ENCODE peak calls at places on chromosome 5, in four cellular contexts. C is activated CD8-positive, alpha-beta memory T cell treated with anti-CD3 and anti-CD28 coated beads for 48 hours; W is central memory CD4-positive, alpha-beta T cell; M is choroid plexus epithelial cell. P is an unnamed sample.

GRCh38 chr5:81838307-81838906 is 87.5 kb upstream of the SSBP2 start:
- DNase-seq in C (no peak), W (peak), M (peak), P (no peak)

GRCh38 chr5:111099058-111099778 is 7.1 kb downstream of the WDR36 start:
- DNase-seq in C (no peak), W (no peak), M (peak), P (no peak)

GRCh38 chr5:148336704-148337435 is 1.5 kb downstream of the SPINK9 start:
- DNase-seq in C (no peak), W (no peak), M (no peak), P (no peak)

GRCh38 chr5:54725391-54726280 is 208.1 kb downstream of the SNX18 start:
- DNase-seq in C (no peak), W (no peak), M (peak), P (no peak)

GRCh38 chr5:172920447-172920849 is 38.8 kb upstream of the RPL26L1 start:
- DNase-seq in C (no peak), W (no peak), M (no peak), P (no peak)

GRCh38 chr5:170383227-170383626 is 5.9 kb downstream of the KCNMB1 start:
- DNase-seq in C (no peak), W (no peak), M (no peak), P (no peak)

GRCh38 chr5:139182528-139183296 is 15.5 kb downstream of the SIL1 start:
- DNase-seq in C (no peak), W (no peak), M (no peak), P (no peak)

GRCh38 chr5:109099081-109099480 is 310.7 kb downstream of the PJA2 start:
- DNase-seq in C (no peak), W (no peak), M (no peak), P (no peak)

GRCh38 chr5:171806976-171807823 is 21.6 kb downstream of the SMIM23 start:
- DNase-seq in C (no peak), W (no peak), M (peak), P (no peak)

GRCh38 chr5:56564451-56565223 is 250.7 kb upstream of the MAP3K1 start:
- DNase-seq in C (no peak), W (no peak), M (peak), P (no peak)

GRCh38 chr5:141876628-141877477 is 1.4 kb downstream of the PCDH1 start:
- DNase-seq in C (no peak), W (no peak), M (no peak), P (no peak)

GRCh38 chr5:141783599-141784296 is 94.5 kb downstream of the PCDH1 start:
- DNase-seq in C (no peak), W (no peak), M (no peak), P (no peak)

GRCh38 chr5:141866111-141866510 is 12.1 kb downstream of the PCDH1 start:
- DNase-seq in C (no peak), W (no peak), M (no peak), P (no peak)

GRCh38 chr5:154972476-154973080 is 31.7 kb downstream of the MRPL22 start:
- DNase-seq in C (no peak), W (no peak), M (peak), P (no peak)

GRCh38 chr5:89572696-89573095 is 689.7 kb upstream of the MEF2C start:
- DNase-seq in C (no peak), W (no peak), M (peak), P (no peak)

GRCh38 chr5:126780165-126780827 is 3.4 kb downstream of the LMNB1 start:
- DNase-seq in C (no peak), W (peak), M (peak), P (no peak)

GRCh38 chr5:134964359-134965270 is 3.1 kb upstream of the CATSPER3 start:
- DNase-seq in C (no peak), W (peak), M (no peak), P (no peak)

GRCh38 chr5:161086456-161086855 is 234.4 kb upstream of the ATP10B start:
- DNase-seq in C (no peak), W (no peak), M (peak), P (no peak)

GRCh38 chr5:32627219-32627880 is 42.0 kb downstream of the SUB1 start:
- DNase-seq in C (no peak), W (no peak), M (peak), P (no peak)

GRCh38 chr5:17216176-17216973 is 1.1 kb upstream of the BASP1 start:
- DNase-seq in C (no peak), W (peak), M (peak), P (no peak)

GRCh38 chr5:78899922-78900362 is 85.2 kb downstream of the ARSB start:
- DNase-seq in C (no peak), W (no peak), M (peak), P (no peak)

GRCh38 chr5:175840050-175840841 is 31.1 kb upstream of the CPLX2 start:
- DNase-seq in C (no peak), W (peak), M (peak), P (no peak)

GRCh38 chr5:151812757-151813309 is 41.1 kb downstream of the G3BP1 start:
- DNase-seq in C (no peak), W (no peak), M (peak), P (no peak)

GRCh38 chr5:115452791-115453190 is 91.8 kb downstream of the FEM1C start:
- DNase-seq in C (no peak), W (no peak), M (peak), P (no peak)

GRCh38 chr5:148909001-148909400 is 82.6 kb downstream of the ADRB2 start:
- DNase-seq in C (no peak), W (no peak), M (peak), P (no peak)

GRCh38 chr5:157855404-157855994 is 3.4 kb downstream of the CLINT1 start:
- DNase-seq in C (no peak), W (no peak), M (peak), P (no peak)

GRCh38 chr5:68214472-68215207 is 916 bp upstream of the PIK3R1 start:
- DNase-seq in C (no peak), W (no peak), M (peak), P (no peak)

GRCh38 chr5:67166460-67166871 is 30.1 kb downstream of the CD180 start:
- DNase-seq in C (peak), W (peak), M (no peak), P (no peak)

GRCh38 chr5:40221796-40222195 is 457.9 kb upstream of the PTGER4 start:
- DNase-seq in C (no peak), W (no peak), M (peak), P (no peak)

GRCh38 chr5:101278011-101278687 is 375.1 kb upstream of the ST8SIA4 start:
- DNase-seq in C (no peak), W (no peak), M (peak), P (no peak)

GRCh38 chr5:123448017-123448617 is 24.9 kb upstream of the CEP120 start:
- DNase-seq in C (no peak), W (no peak), M (no peak), P (no peak)

GRCh38 chr5:11234501-11234911 is 473.5 kb upstream of the DAP start:
- DNase-seq in C (no peak), W (peak), M (no peak), P (no peak)

GRCh38 chr5:57276353-57276752 is 102.5 kb downstream of the GPBP1 start:
- DNase-seq in C (no peak), W (no peak), M (no peak), P (no peak)

GRCh38 chr5:169701910-169702451 is 64.9 kb downstream of the DOCK2 start:
- DNase-seq in C (no peak), W (no peak), M (peak), P (no peak)

GRCh38 chr5:89397096-89397495 is 514.1 kb upstream of the MEF2C start:
- DNase-seq in C (no peak), W (no peak), M (peak), P (no peak)

GRCh38 chr5:145237843-145238242 is 597.3 kb downstream of the PRELID2 start:
- DNase-seq in C (no peak), W (no peak), M (peak), P (no peak)

GRCh38 chr5:111834926-111835599 is 78.1 kb upstream of the NREP start:
- DNase-seq in C (no peak), W (no peak), M (peak), P (no peak)

P was measured in GOT3.